ENCODE peak calls at places on chromosomes 4 and X, in seven cellular contexts. N, K, U, L, B, V and R are unnamed samples.

GRCh38 chr4:28241021-28241420 is 1380.4 kb downstream of the STIM2 start:
- DNase-seq in N (no peak), U (no peak), K (no peak), V (no peak), L (no peak), B (no peak), R (no peak)

GRCh38 chrX:5113128-5113527 is 1115.5 kb downstream of the NLGN4X start:
- DNase-seq in K (no peak), N (no peak), U (no peak), V (no peak), L (no peak), B (peak), R (no peak)

GRCh38 chr4:147407261-147408045 is 73.4 kb upstream of the EDNRA start:
- DNase-seq in L (peak), K (no peak), N (peak), V (no peak), B (peak), U (no peak), R (no peak)

GRCh38 chr4:54585321-54586000 is 72.3 kb upstream of the KIT start:
- DNase-seq in U (no peak), L (no peak), K (no peak), V (no peak), N (peak), B (no peak), R (no peak)

GRCh38 chrX:150036181-150036580 is 97.9 kb upstream of the EOLA2 start:
- DNase-seq in B (peak), K (no peak), N (no peak), V (no peak), L (no peak), U (peak), R (no peak)

GRCh38 chr4:783133-783541 is 42.8 kb downstream of the CPLX1 start:
- DNase-seq in L (no peak), N (no peak), K (no peak), U (no peak), B (no peak), V (no peak), R (no peak)

GRCh38 chrX:40644821-40645358 is 2.5 kb downstream of the CXorf38 start:
- DNase-seq in N (no peak), K (peak), U (peak), V (no peak), L (no peak), B (peak), R (no peak)

GRCh38 chr4:133866328-133866699 is 335.3 kb downstream of the PABPC4L start:
- DNase-seq in V (no peak), L (no peak), U (no peak), K (no peak), B (no peak), N (no peak), R (no peak)

GRCh38 chr4:8506373-8507250 is 66.0 kb downstream of the TRMT44 start:
- DNase-seq in N (no peak), L (no peak), K (no peak), V (no peak), U (no peak), B (no peak), R (no peak)

GRCh38 chr4:152573861-152574260 is 38.0 kb upstream of the FBXW7 start:
- DNase-seq in N (no peak), U (no peak), B (no peak), K (no peak), V (no peak), L (no peak), R (no peak)

GRCh38 chr4:151921371-151921770 is 160.6 kb upstream of the GATB start:
- DNase-seq in L (no peak), B (no peak), U (no peak), K (no peak), V (no peak), N (no peak), R (no peak)

GRCh38 chrX:38610839-38611238 is 49.5 kb downstream of the TSPAN7 start:
- DNase-seq in B (no peak), N (no peak), K (no peak), L (no peak), V (no peak), U (no peak), R (no peak)

GRCh38 chr4:150235317-150235716 is 157.1 kb downstream of the DCLK2 start:
- DNase-seq in B (no peak), U (no peak), V (no peak), K (no peak), L (no peak), N (no peak), R (no peak)

GRCh38 chr4:78703079-78703478 is 73.1 kb upstream of the BMP2K start:
- DNase-seq in V (no peak), U (no peak), N (no peak), B (no peak), K (no peak), L (no peak), R (no peak)

GRCh38 chr4:106695846-106696245 is 327.3 kb upstream of the GIMD1 start:
- DNase-seq in U (no peak), B (no peak), K (no peak), V (no peak), L (no peak), N (no peak), R (no peak)

GRCh38 chrX:152958047-152958446 is 35.9 kb downstream of the PNMA5 start:
- DNase-seq in U (no peak), L (no peak), V (no peak), B (no peak), N (no peak), K (no peak), R (peak)

GRCh38 chr4:183100827-183101226 is 1.8 kb downstream of the WWC2 start:
- DNase-seq in B (peak), L (no peak), N (no peak), U (peak), K (no peak), V (no peak), R (no peak)

GRCh38 chrX:38277136-38277535 is 50.2 kb downstream of the RPGR start:
- DNase-seq in K (no peak), B (peak), U (no peak), V (no peak), N (no peak), L (no peak), R (no peak)

GRCh38 chr4:122700178-122700725 is 32.3 kb upstream of the BBS12 start:
- DNase-seq in N (peak), U (peak), V (no peak), K (no peak), B (peak), L (peak), R (no peak)

GRCh38 chr4:47313396-47313795 is 150.1 kb downstream of the COMMD8 start:
- DNase-seq in L (no peak), N (no peak), B (no peak), U (no peak), V (no peak), K (no peak), R (no peak)

GRCh38 chr4:115841873-115842272 is 728.5 kb upstream of the NDST4 start:
- DNase-seq in B (no peak), K (no peak), U (no peak), V (no peak), L (no peak), N (no peak), R (no peak)

GRCh38 chrX:37958493-37959211 is 47.7 kb upstream of the SYTL5 start:
- DNase-seq in V (no peak), U (peak), L (no peak), N (no peak), K (no peak), B (no peak), R (no peak)

GRCh38 chr4:98765771-98766170 is 107.4 kb upstream of the TSPAN5 start:
- DNase-seq in V (no peak), K (no peak), N (no peak), U (no peak), L (no peak), B (no peak), R (no peak)

GRCh38 chrX:22742174-22742573 is 257.6 kb upstream of the DDX53 start:
- DNase-seq in V (no peak), K (no peak), B (no peak), U (no peak), N (no peak), L (no peak), R (no peak)

GRCh38 chr4:18197467-18197866 is 175.9 kb upstream of the LCORL start:
- DNase-seq in K (no peak), V (no peak), N (no peak), B (no peak), U (no peak), L (no peak), R (no peak)

GRCh38 chrX:47351706-47352105 is 18.7 kb upstream of the ZNF157 start:
- DNase-seq in U (no peak), V (no peak), K (no peak), L (no peak), B (no peak), N (no peak), R (no peak)

GRCh38 chr4:110869114-110869513 is 246.2 kb upstream of the PITX2 start:
- DNase-seq in V (no peak), U (no peak), K (no peak), B (no peak), L (no peak), N (no peak), R (no peak)

GRCh38 chr4:2932561-2932950 is 30.6 kb downstream of the NOP14 start:
- DNase-seq in L (no peak), K (no peak), V (no peak), U (no peak), B (no peak), N (no peak), R (peak)

GRCh38 chr4:2933566-2934076 is 29.6 kb downstream of the NOP14 start:
- DNase-seq in B (no peak), L (no peak), V (no peak), U (no peak), K (no peak), N (no peak), R (no peak)

GRCh38 chr4:2930821-2931764 is 32.1 kb downstream of the NOP14 start:
- DNase-seq in B (no peak), K (no peak), L (no peak), U (no peak), N (no peak), V (no peak), R (peak)

GRCh38 chr4:2932951-2933565 is 30.1 kb downstream of the NOP14 start:
- DNase-seq in L (no peak), U (no peak), N (no peak), V (no peak), B (no peak), K (no peak), R (peak)

GRCh38 chr4:2931765-2932560 is 31.2 kb downstream of the NOP14 start:
- DNase-seq in U (no peak), B (no peak), K (peak), N (no peak), L (no peak), V (no peak), R (peak)
- TF ChIP-seq REST in U (no peak), B (no peak), K (no peak), N (no peak), L (no peak), V (no peak), R (no peak)

GRCh38 chr4:6693274-6694176 is at the start of gene S100P:
- DNase-seq in U (peak), B (peak), N (peak), V (no peak), K (no peak), L (no peak), R (peak)

GRCh38 chr4:6695660-6696581 is 2.2 kb downstream of the S100P start:
- DNase-seq in L (no peak), V (no peak), U (peak), B (peak), N (no peak), K (no peak), R (peak)

GRCh38 chr4:6694177-6694901 is 661 bp downstream of the S100P start:
- DNase-seq in V (no peak), B (no peak), L (no peak), U (no peak), N (no peak), K (no peak), R (no peak)

GRCh38 chr4:6692379-6692778 is 1.3 kb upstream of the S100P start:
- DNase-seq in B (no peak), K (no peak), V (no peak), L (no peak), N (no peak), U (no peak), R (no peak)

GRCh38 chr4:6692806-6693205 is 872 bp upstream of the S100P start:
- DNase-seq in U (peak), B (no peak), L (no peak), K (no peak), N (no peak), V (no peak), R (no peak)
- TF ChIP-seq REST in U (no peak), B (no peak), L (no peak), K (no peak), N (no peak), V (no peak), R (no peak)

GRCh38 chr4:3321295-3321889 is 28.6 kb downstream of the RGS12 start:
- DNase-seq in U (no peak), V (no peak), K (no peak), N (no peak), L (no peak), B (no peak), R (no peak)
- TF ChIP-seq REST in U (no peak), V (no peak), K (no peak), N (no peak), L (no peak), B (no peak), R (no peak)

GRCh38 chr4:105022811-105023667 is 123.6 kb upstream of the TET2 start:
- DNase-seq in V (no peak), U (no peak), L (peak), N (no peak), K (no peak), B (no peak), R (peak)
- TF ChIP-seq REST in V (no peak), U (no peak), L (no peak), N (no peak), K (no peak), B (no peak), R (no peak)